ENCODE peak calls at places on chromosomes 4 and X, in six cellular contexts. One of them, this sample, is unnamed. For H3K4me1, the result is how much of the 10 kb centered on the place peaks cover.

GRCh38 chr4:160038560-160038959 is 935.7 kb downstream of the RAPGEF2 start:
- DNase-seq in A549: no peak
- DNase-seq in psoas muscle: no peak
- DNase-seq in heart right ventricle: no peak
- DNase-seq in IMR-90: no peak
- DNase-seq in gastrocnemius medialis: no peak
- DNase-seq in this sample: no peak

GRCh38 chr4:15695240-15695699 is 7.6 kb upstream of the BST1 start:
- DNase-seq in psoas muscle: no peak
- DNase-seq in IMR-90: peak
- DNase-seq in heart right ventricle: no peak
- DNase-seq in A549: peak
- DNase-seq in gastrocnemius medialis: no peak
- DNase-seq in this sample: no peak

GRCh38 chrX:64394874-64395567 is at the start of gene MTMR8:
- DNase-seq in A549: peak
- DNase-seq in heart right ventricle: peak
- DNase-seq in IMR-90: no peak
- DNase-seq in psoas muscle: peak
- DNase-seq in gastrocnemius medialis: peak
- DNase-seq in this sample: peak

GRCh38 chr4:112807083-112807482 is 170.1 kb downstream of the LARP7 start:
- DNase-seq in psoas muscle: no peak
- DNase-seq in IMR-90: no peak
- DNase-seq in gastrocnemius medialis: no peak
- DNase-seq in A549: no peak
- DNase-seq in heart right ventricle: no peak
- DNase-seq in this sample: no peak

GRCh38 chr4:76951333-76952033 is 1.9 kb downstream of the SEPTIN11 start:
- DNase-seq in IMR-90: no peak
- DNase-seq in A549: no peak
- DNase-seq in gastrocnemius medialis: no peak
- DNase-seq in heart right ventricle: no peak
- DNase-seq in psoas muscle: no peak
- DNase-seq in this sample: peak

GRCh38 chr4:112854420-112854819 is 195.0 kb upstream of the ANK2 start:
- DNase-seq in psoas muscle: no peak
- DNase-seq in heart right ventricle: no peak
- DNase-seq in IMR-90: no peak
- DNase-seq in gastrocnemius medialis: no peak
- DNase-seq in A549: no peak
- DNase-seq in this sample: no peak

GRCh38 chr4:11773798-11774197 is 345.1 kb upstream of the HS3ST1 start:
- DNase-seq in IMR-90: no peak
- DNase-seq in gastrocnemius medialis: no peak
- DNase-seq in A549: no peak
- DNase-seq in heart right ventricle: no peak
- DNase-seq in psoas muscle: no peak
- DNase-seq in this sample: no peak

GRCh38 chr4:97576955-97577354 is 566.3 kb downstream of the STPG2 start:
- DNase-seq in gastrocnemius medialis: no peak
- DNase-seq in heart right ventricle: no peak
- DNase-seq in A549: no peak
- DNase-seq in IMR-90: no peak
- DNase-seq in psoas muscle: no peak
- DNase-seq in this sample: no peak

GRCh38 chr4:138224614-138225013 is 17.5 kb downstream of the SLC7A11 start:
- DNase-seq in psoas muscle: no peak
- DNase-seq in A549: no peak
- DNase-seq in heart right ventricle: no peak
- DNase-seq in IMR-90: no peak
- DNase-seq in gastrocnemius medialis: no peak
- DNase-seq in this sample: no peak
- H3K4me1 ChIP-seq in psoas muscle: under half
- H3K4me1 ChIP-seq in A549: half or more
- H3K4me1 ChIP-seq in heart right ventricle: under half
- H3K4me1 ChIP-seq in IMR-90: under half
- H3K4me1 ChIP-seq in gastrocnemius medialis: under half
- H3K4me1 ChIP-seq in this sample: half or more

GRCh38 chrX:40104649-40105015 is 6.9 kb upstream of the BCOR start:
- DNase-seq in heart right ventricle: peak
- DNase-seq in A549: peak
- DNase-seq in psoas muscle: peak
- DNase-seq in gastrocnemius medialis: peak
- DNase-seq in IMR-90: peak
- DNase-seq in this sample: peak
- H3K4me3 ChIP-seq in heart right ventricle: peak
- H3K4me3 ChIP-seq in A549: peak
- H3K4me3 ChIP-seq in psoas muscle: peak
- H3K4me3 ChIP-seq in gastrocnemius medialis: peak
- H3K4me3 ChIP-seq in IMR-90: peak
- H3K4me3 ChIP-seq in this sample: peak

DNA sequence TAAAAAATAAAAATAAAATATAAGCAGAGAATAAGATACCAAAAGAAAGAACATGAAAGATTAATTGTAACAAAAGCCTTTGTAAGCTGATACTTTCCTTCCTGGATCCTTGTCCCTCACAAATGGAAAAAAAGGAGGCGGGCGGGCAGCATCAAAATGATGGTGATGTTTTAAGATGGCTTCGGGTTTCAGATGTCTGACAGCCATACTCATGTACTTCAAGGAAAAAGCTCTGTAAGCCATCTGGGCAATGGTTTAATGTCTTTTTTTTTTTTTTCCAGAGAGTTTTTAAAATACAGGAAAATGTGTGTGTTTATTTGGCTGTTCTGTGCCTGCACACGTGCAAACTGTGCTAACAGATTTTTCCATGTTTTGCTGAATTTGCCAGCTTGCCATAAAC is 36.0 kb downstream of the AFAP1 start:
- DNase-seq in heart right ventricle: no peak
- DNase-seq in A549: no peak
- DNase-seq in psoas muscle: no peak
- DNase-seq in gastrocnemius medialis: no peak
- DNase-seq in IMR-90: peak
- DNase-seq in this sample: no peak
- H3K4me1 ChIP-seq in heart right ventricle: under half
- H3K4me1 ChIP-seq in A549: half or more
- H3K4me1 ChIP-seq in psoas muscle: under half
- H3K4me1 ChIP-seq in gastrocnemius medialis: under half
- H3K4me1 ChIP-seq in IMR-90: under half
- H3K4me1 ChIP-seq in this sample: under half

GRCh38 chrX:3346436-3347329 is at the start of gene MXRA5:
- DNase-seq in gastrocnemius medialis: no peak
- DNase-seq in heart right ventricle: peak
- DNase-seq in psoas muscle: no peak
- DNase-seq in IMR-90: peak
- DNase-seq in A549: no peak
- DNase-seq in this sample: no peak
- H3K4me3 ChIP-seq in gastrocnemius medialis: peak
- H3K4me3 ChIP-seq in heart right ventricle: peak
- H3K4me3 ChIP-seq in psoas muscle: peak
- H3K4me3 ChIP-seq in IMR-90: peak
- H3K4me3 ChIP-seq in A549: no peak
- H3K4me3 ChIP-seq in this sample: no peak

GRCh38 chr4:137623013-137623412 is 90.7 kb upstream of the PCDH18 start:
- DNase-seq in gastrocnemius medialis: no peak
- DNase-seq in heart right ventricle: no peak
- DNase-seq in A549: no peak
- DNase-seq in psoas muscle: no peak
- DNase-seq in IMR-90: no peak
- DNase-seq in this sample: no peak
- H3K4me1 ChIP-seq in gastrocnemius medialis: under half
- H3K4me1 ChIP-seq in heart right ventricle: under half
- H3K4me1 ChIP-seq in A549: under half
- H3K4me1 ChIP-seq in psoas muscle: under half
- H3K4me1 ChIP-seq in IMR-90: under half
- H3K4me1 ChIP-seq in this sample: under half

GRCh38 chr4:6337331-6337935 is 67.8 kb downstream of the WFS1 start:
- DNase-seq in gastrocnemius medialis: no peak
- DNase-seq in psoas muscle: no peak
- DNase-seq in A549: no peak
- DNase-seq in heart right ventricle: no peak
- DNase-seq in IMR-90: no peak
- DNase-seq in this sample: no peak
- H3K4me3 ChIP-seq in gastrocnemius medialis: no peak
- H3K4me3 ChIP-seq in psoas muscle: no peak
- H3K4me3 ChIP-seq in A549: no peak
- H3K4me3 ChIP-seq in heart right ventricle: no peak
- H3K4me3 ChIP-seq in IMR-90: no peak
- H3K4me3 ChIP-seq in this sample: no peak

GRCh38 chr4:3389186-3389878 is 52.4 kb upstream of the HGFAC start:
- DNase-seq in psoas muscle: no peak
- DNase-seq in heart right ventricle: peak
- DNase-seq in gastrocnemius medialis: no peak
- DNase-seq in A549: no peak
- DNase-seq in IMR-90: no peak
- DNase-seq in this sample: no peak

GRCh38 chr4:3388461-3389185 is 53.1 kb upstream of the HGFAC start:
- DNase-seq in heart right ventricle: peak
- DNase-seq in gastrocnemius medialis: no peak
- DNase-seq in A549: no peak
- DNase-seq in IMR-90: peak
- DNase-seq in psoas muscle: no peak
- DNase-seq in this sample: peak

GRCh38 chr4:3386486-3386885 is 55.3 kb upstream of the HGFAC start:
- DNase-seq in psoas muscle: no peak
- DNase-seq in A549: no peak
- DNase-seq in gastrocnemius medialis: no peak
- DNase-seq in heart right ventricle: no peak
- DNase-seq in IMR-90: no peak
- DNase-seq in this sample: no peak

GRCh38 chr4:3387154-3387942 is 54.4 kb upstream of the HGFAC start:
- DNase-seq in psoas muscle: no peak
- DNase-seq in heart right ventricle: peak
- DNase-seq in IMR-90: no peak
- DNase-seq in A549: no peak
- DNase-seq in gastrocnemius medialis: no peak
- DNase-seq in this sample: peak

DNA sequence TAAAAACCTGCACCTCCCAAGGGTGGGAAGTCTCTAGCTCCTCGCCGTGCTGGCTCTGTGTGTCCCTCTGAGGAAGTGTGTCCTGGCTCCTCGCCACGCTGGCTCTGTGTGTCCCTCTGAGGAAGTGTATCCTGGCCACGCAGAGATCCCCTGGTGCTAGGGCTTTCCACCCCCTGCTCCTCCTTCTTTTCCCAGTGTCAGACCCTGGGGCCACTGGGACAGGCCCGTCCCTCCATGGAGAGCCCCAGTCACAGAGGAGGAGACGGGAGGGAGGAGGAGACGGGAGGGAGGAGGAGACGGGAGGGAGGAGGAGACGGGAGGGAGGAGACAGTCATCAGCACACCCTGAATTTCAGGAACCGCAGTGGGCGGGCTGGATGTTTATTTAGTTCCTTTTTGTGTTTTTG is 53.8 kb upstream of the HGFAC start:
- DNase-seq in IMR-90: peak
- DNase-seq in psoas muscle: peak
- DNase-seq in gastrocnemius medialis: peak
- DNase-seq in A549: no peak
- DNase-seq in heart right ventricle: peak
- DNase-seq in this sample: no peak
- H3K4me1 ChIP-seq in IMR-90: under half
- H3K4me1 ChIP-seq in psoas muscle: under half
- H3K4me1 ChIP-seq in gastrocnemius medialis: under half
- H3K4me1 ChIP-seq in A549: under half
- H3K4me1 ChIP-seq in heart right ventricle: under half
- H3K4me1 ChIP-seq in this sample: under half